ENCODE peak calls at places on chromosomes 4 and X, in eight cellular contexts. C is Panc1, N is GM23338, D is psoas muscle, S is mesendoderm, Y is Peyer's patch, J is IMR-90, F is esophagus muscularis mucosa. L is an unnamed sample.

GRCh38 chr4:190020790-190021717 is 6.0 kb downstream of the FRG2 start:
- DNase-seq in Y (no peak), F (no peak), C (no peak), J (peak), N (peak), D (peak), S (peak), L (no peak)

GRCh38 chr4:45147866-45148265 is 421.5 kb upstream of the GNPDA2 start:
- DNase-seq in J (no peak), F (no peak), N (no peak), Y (no peak), C (no peak), S (no peak), D (no peak), L (no peak)

GRCh38 chr4:173119818-173120217 is 48.8 kb upstream of the GALNT7 start:
- DNase-seq in C (no peak), N (no peak), D (no peak), Y (no peak), S (no peak), F (no peak), J (no peak), L (no peak)

GRCh38 chrX:46912673-46913491 is 661 bp downstream of the JADE3 start:
- DNase-seq in Y (peak), J (peak), F (no peak), S (peak), C (no peak), N (peak), D (peak), L (peak)

GRCh38 chr4:8414377-8414776 is 26.1 kb downstream of the ACOX3 start:
- DNase-seq in Y (no peak), C (no peak), J (no peak), S (no peak), N (no peak), D (no peak), F (no peak), L (no peak)

GRCh38 chr4:152974732-152975614 is 38.9 kb downstream of the FHDC1 start:
- DNase-seq in S (no peak), J (no peak), Y (no peak), C (no peak), D (no peak), F (no peak), N (no peak), L (no peak)

GRCh38 chr4:47368211-47368610 is 95.3 kb downstream of the COMMD8 start:
- DNase-seq in N (no peak), S (no peak), C (no peak), F (no peak), D (no peak), Y (no peak), J (no peak), L (no peak)

GRCh38 chr4:57148831-57149230 is 38.6 kb upstream of the IGFBP7 start:
- DNase-seq in F (no peak), S (no peak), N (no peak), D (no peak), J (peak), Y (no peak), C (no peak), L (no peak)

GRCh38 chrX:102712967-102713677 is 874 bp downstream of the GPRASP2 start:
- DNase-seq in D (peak), C (peak), J (peak), F (no peak), N (peak), S (peak), Y (no peak), L (peak)

GRCh38 chrX:24145340-24146186 is 4.0 kb upstream of the ZFX start:
- DNase-seq in S (no peak), C (no peak), Y (no peak), F (no peak), D (no peak), N (no peak), J (peak), L (no peak)

GRCh38 chr4:95059630-95060029 is 301.9 kb downstream of the BMPR1B start:
- DNase-seq in N (no peak), F (no peak), Y (no peak), S (no peak), C (no peak), D (no peak), J (no peak), L (no peak)

GRCh38 chr4:137524642-137525384 is 7.5 kb downstream of the PCDH18 start:
- DNase-seq in D (no peak), Y (no peak), F (no peak), S (no peak), N (no peak), J (peak), C (no peak), L (no peak)

GRCh38 chr4:88060431-88060830 is 53.0 kb downstream of the PKD2 start:
- DNase-seq in J (no peak), S (no peak), C (no peak), N (no peak), Y (no peak), D (no peak), F (no peak), L (no peak)

GRCh38 chr4:7347981-7348380 is 86.7 kb downstream of the PSAPL1 start:
- DNase-seq in C (no peak), Y (no peak), J (peak), S (no peak), N (no peak), D (no peak), F (no peak), L (no peak)
- H3K27ac ChIP-seq in C (no peak), Y (no peak), J (no peak), S (no peak), N (no peak), D (no peak), F (no peak), L (no peak)

GRCh38 chr4:80182237-80182866 is 15.0 kb upstream of the PRDM8 start:
- DNase-seq in C (no peak), S (peak), D (no peak), N (no peak), J (no peak), F (peak), Y (no peak), L (peak)
- H3K27ac ChIP-seq in C (peak), S (no peak), D (no peak), N (no peak), J (no peak), F (peak), Y (no peak), L (no peak)

DNA sequence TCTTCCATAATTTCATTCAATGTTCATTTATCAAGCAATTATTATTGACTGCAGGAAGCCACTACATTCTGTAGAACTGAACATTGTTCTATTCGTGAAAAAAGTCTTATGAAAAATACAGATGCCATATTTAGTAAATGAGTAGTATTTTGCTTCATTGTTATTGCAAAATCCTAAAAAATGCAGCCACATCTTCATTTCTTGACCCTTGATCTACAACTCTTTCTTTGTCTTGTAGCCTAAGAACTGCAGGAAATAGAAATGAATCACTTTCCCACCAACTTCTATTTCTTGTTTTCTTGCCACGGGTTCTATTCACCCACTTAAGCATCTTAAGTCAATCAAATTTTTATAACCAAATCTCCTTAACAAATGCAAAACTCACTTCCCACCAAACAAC is 63.3 kb downstream of the KCNIP4 start:
- DNase-seq in D (no peak), J (peak), S (no peak), F (no peak), C (no peak), Y (no peak), N (no peak), L (no peak)
- H3K27ac ChIP-seq in D (no peak), J (no peak), S (no peak), F (no peak), C (no peak), Y (no peak), N (no peak), L (no peak)

DNA sequence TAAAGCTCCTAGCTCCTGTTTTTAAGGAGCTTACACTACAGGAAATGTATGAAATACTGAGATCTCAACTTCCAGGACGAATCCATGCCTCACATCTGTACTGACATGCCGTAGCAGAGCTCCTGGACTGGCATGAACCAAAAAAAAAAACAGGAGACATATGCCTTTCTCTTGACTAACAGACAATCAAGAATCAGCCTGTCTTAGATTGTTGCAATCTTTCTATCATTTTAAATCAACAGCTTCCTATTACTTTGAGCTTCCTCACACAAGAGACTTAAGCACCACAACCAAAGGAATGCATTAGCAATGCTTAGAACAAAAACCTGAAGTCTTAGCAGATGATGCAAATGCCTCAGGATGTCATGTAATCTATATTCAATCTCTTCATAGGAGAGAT is 34.7 kb upstream of the AREG start:
- DNase-seq in N (peak), D (no peak), C (no peak), J (peak), Y (no peak), F (no peak), S (peak), L (no peak)
- H3K27ac ChIP-seq in N (no peak), D (no peak), C (no peak), J (no peak), Y (no peak), F (no peak), S (no peak), L (no peak)

DNA sequence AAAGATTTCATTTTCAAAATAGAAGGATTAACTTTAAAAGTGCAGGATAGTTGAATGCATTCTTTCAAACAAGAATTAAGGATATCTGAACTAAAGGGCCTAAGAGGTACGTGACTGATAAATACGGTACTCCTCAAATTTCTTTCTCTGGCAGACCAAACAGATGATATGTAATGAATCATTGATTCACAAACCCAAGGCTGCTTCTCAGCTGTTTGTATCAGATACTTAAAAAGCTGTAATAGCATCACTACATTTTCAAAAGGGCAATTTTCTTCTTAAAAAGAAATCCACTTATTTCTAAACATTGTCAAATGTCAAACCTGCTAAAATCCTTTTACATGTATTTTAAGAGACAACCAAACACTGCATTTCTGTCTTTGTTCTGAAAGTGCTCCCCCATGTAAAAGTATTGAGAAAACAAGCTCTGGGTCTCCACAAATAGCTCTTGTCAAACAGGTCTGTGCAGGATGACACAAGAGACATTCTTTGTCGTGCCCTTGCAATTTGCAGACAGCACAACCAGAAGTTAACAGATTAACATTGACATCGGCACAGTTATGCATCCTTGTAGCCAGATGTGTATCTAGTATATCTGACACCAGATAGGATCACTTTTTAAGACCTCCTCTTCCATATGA is 82.0 kb downstream of the MANBA start:
- DNase-seq in F (no peak), S (peak), C (no peak), N (no peak), J (no peak), Y (no peak), D (no peak), L (no peak)
- H3K27ac ChIP-seq in F (no peak), S (no peak), C (no peak), N (no peak), J (no peak), Y (no peak), D (no peak), L (no peak)

GRCh38 chr4:186189656-186190055 is 1.7 kb upstream of the CYP4V2 start:
- DNase-seq in D (no peak), Y (no peak), N (peak), S (no peak), C (no peak), J (no peak), F (no peak), L (no peak)

GRCh38 chr4:186190456-186191265 is 706 bp upstream of the CYP4V2 start:
- DNase-seq in J (no peak), F (no peak), D (no peak), C (no peak), Y (peak), N (peak), S (peak), L (no peak)

GRCh38 chr4:186193851-186194250 is 2.5 kb downstream of the CYP4V2 start:
- DNase-seq in D (no peak), C (no peak), S (no peak), N (no peak), F (no peak), Y (no peak), J (no peak), L (no peak)

GRCh38 chr4:186191266-186192067 is at the start of gene CYP4V2:
- DNase-seq in D (peak), Y (peak), F (no peak), N (peak), C (peak), J (peak), S (peak), L (peak)

GRCh38 chr4:186192068-186192751 is 843 bp downstream of the CYP4V2 start:
- DNase-seq in F (no peak), C (no peak), S (peak), D (peak), Y (peak), J (peak), N (peak), L (no peak)
- H3K27ac ChIP-seq in F (peak), C (peak), S (peak), D (peak), Y (peak), J (peak), N (no peak), L (peak)

GRCh38 chrX:107773206-107773605 is 2.4 kb downstream of the TSC22D3 start:
- DNase-seq in J (no peak), C (no peak), Y (no peak), D (no peak), N (peak), F (no peak), S (peak), L (no peak)
- H3K27ac ChIP-seq in J (no peak), C (no peak), Y (no peak), D (peak), N (no peak), F (no peak), S (no peak), L (no peak)

DNA sequence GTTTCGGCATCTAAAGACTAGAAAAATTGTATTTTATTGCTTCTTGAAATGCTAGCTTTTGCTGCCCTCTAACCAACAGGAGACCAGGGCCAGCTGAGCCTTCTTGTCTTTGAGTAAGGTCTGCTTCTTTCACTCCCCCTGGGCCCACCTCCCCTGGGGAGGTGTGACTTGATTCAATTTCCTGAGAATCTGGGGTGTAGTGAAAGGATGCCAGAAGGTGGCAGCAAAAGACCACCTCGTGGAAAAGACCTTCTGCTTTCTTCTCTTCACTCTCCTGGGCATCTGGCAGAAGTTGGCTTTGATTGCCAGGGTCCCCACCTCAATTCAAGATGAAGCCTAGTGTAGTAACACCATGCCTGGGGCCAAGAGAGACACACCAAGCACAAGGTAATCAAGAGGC is 96.5 kb upstream of the MAOA start:
- DNase-seq in N (peak), C (peak), F (no peak), Y (peak), J (peak), D (no peak), S (peak), L (no peak)
- H3K27ac ChIP-seq in N (no peak), C (no peak), F (no peak), Y (no peak), J (no peak), D (no peak), S (no peak), L (no peak)

DNA sequence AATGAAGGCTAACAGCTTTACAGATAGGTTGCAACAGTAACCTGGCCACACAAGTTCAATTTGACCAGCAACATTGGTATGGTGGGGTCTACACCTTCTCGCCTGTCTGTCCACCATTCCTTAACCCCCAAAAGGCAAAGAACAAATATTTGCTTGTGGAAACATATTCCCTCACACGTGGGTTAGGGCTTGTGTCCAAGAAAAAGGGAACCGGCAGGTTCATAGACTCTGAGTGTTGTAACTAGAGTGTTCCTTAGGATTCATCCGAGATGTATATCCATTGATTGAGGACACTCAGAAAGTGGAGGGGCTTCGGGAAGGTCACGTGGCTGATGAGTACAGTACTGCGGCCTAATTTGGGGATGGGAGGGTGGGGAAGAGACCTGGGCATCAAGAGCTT is 54.1 kb downstream of the C4orf51 start:
- DNase-seq in N (no peak), C (no peak), F (no peak), D (no peak), Y (no peak), S (peak), J (no peak), L (no peak)
- H3K27ac ChIP-seq in N (peak), C (peak), F (peak), D (peak), Y (peak), S (peak), J (peak), L (peak)

L was measured in substantia nigra.